ENCODE peak calls at places on chromosomes 13 and 19, in four cellular contexts. R is nephron progenitor cell, S is astrocyte of the spinal cord, X is lower leg skin. Y is an unnamed sample.

GRCh38 chr13:34913040-34913439 is 29.0 kb upstream of the NBEA start:
- DNase-seq in S (peak; percentile 1), X (no peak), R (peak; percentile 53), Y (no peak)

GRCh38 chr13:98910501-98910951 is 67.3 kb downstream of the DOCK9 start:
- DNase-seq in S (peak; percentile 56), R (no peak), X (no peak), Y (no peak)

GRCh38 chr19:11091343-11092153 is 2.3 kb downstream of the LDLR start:
- DNase-seq in X (peak; percentile 94), S (peak; percentile 94), R (no peak), Y (peak; percentile 98)

GRCh38 chr19:13931582-13932378 is 6.4 kb downstream of the PODNL1 start:
- DNase-seq in R (no peak), S (no peak), X (no peak), Y (no peak)

GRCh38 chr13:23790591-23791170 is 98.5 kb downstream of the MIPEP start:
- DNase-seq in X (no peak), R (no peak), S (peak; percentile 95), Y (peak; percentile 84)

GRCh38 chr13:43154839-43155238 is 131.5 kb downstream of the DNAJC15 start:
- DNase-seq in R (no peak), S (no peak), X (peak; percentile 53), Y (no peak)

GRCh38 chr19:4713384-4713951 is 10.2 kb downstream of the DPP9 start:
- DNase-seq in S (peak; percentile 98), R (no peak), X (peak; percentile 96), Y (peak; percentile 79)

GRCh38 chr19:55372316-55373081 is 2.2 kb upstream of the IL11 start:
- DNase-seq in S (peak; percentile 70), X (no peak), R (no peak), Y (no peak)

GRCh38 chr13:46490129-46490528 is 62.8 kb upstream of the LRCH1 start:
- DNase-seq in R (no peak), S (no peak), X (no peak), Y (no peak)

DNA sequence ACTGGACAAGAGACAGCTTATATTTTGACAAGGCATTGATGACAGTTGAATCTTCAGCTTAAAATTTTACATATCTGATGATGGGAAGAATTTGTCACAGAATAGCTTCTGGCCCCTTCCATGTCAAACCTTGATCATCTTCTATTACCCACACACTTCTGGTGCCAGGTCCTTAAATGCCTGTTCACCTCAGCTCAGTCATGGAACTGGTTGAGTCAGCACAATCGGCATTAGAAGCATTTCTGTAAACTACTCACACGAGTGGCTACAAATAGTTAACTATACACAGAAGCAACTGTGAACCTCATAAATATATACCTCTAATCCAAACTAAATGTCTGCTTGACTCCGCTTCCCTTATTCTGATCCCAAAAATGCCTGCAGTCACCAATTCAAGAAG is 161.2 kb downstream of the FOXO1 start:
- DNase-seq in X (no peak), S (peak; percentile 25), R (no peak), Y (no peak)
- TF ChIP-seq CTCF in X (no peak), S (no peak), R (no peak), Y (no peak)

DNA sequence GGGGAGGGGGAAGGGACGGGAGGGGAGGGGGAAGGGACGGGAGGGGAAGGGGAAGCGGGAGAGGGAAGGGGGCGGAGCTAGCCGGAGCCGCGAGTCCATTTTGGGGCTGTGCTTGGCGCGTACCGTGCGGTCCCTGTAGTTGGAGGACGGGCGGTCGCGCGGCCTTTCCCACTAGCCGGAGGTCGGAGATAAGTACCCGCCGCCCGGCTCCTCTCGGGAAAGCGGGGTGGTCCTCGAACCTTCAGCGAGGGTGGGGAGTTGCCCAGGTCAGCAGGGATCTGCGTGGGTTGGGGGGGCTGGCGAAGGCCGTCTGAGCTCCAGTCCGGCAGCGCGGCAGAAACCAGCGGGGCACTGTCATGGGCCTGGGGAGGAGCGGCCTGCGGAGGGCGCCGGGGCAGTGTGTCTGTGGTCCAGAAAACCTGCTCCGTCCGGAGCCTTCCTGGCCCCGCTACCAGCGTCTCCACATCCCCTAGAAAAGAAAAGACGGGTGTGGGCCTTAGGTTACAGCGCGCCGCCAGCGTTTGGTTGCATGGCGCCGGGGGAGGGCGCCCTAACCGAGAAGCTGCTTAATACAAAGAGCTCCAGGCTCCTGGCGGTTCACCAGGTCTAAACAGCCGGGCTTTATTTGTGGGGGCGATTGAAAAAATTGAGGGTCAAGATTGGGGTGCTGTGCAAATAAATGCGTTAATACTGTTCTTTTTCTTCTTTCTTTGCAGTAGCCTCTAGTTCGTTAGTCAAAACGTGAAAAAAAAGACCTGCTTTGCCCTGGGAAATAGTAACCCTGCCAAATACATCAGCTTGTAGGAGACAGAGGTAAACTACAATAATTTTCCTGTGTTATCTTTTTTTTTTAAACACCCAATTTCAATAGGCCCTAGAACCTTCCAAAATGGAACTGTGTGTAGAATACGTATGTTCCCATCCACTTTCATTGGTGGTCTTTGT is at the start of gene TRIM13:
- DNase-seq in S (peak; percentile 95), X (peak; percentile 98), R (peak; percentile 88), Y (peak; percentile 80)
- TF ChIP-seq CTCF in S (peak; percentile 87), X (no peak), R (peak; percentile 57), Y (peak; percentile 84)

DNA sequence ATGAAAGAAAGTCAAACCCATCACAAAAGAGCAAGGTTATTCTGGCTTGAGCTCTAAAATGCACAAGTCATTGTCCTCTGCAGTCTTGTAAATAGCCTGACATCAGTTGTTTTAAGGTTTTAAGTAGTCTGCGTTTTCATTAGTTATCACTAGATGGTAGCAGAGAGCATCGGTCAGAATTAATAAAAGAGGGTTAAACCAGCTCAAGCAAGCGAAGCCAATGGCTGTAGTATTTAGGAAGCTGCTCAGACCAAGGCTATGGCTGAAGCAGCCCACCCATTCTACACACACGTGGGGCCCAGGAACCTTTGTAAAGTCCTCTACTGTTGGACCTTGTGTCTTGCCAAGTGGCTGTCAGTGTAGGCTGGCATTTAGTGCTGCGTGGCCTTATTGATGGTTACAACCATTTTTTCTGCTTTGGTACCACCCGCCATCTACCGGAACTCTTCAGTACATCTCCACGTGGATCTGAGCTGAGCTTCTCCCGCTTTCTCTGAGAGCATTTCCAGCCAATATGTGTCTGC is 13.3 kb upstream of the ZNF57 start:
- DNase-seq in X (no peak), R (no peak), S (peak; percentile 69), Y (peak; percentile 53)
- TF ChIP-seq CTCF in X (no peak), R (peak; percentile 63), S (peak; percentile 66), Y (peak; percentile 61)

GRCh38 chr19:5827891-5828660 is 11.4 kb downstream of the FUT6 start:
- DNase-seq in S (peak; percentile 93), X (peak; percentile 97), R (peak; percentile 98), Y (peak; percentile 70)

GRCh38 chr19:5824791-5825577 is 14.5 kb downstream of the FUT6 start:
- DNase-seq in S (no peak), X (no peak), R (no peak), Y (no peak)

GRCh38 chr19:5827342-5827890 is 12.1 kb downstream of the FUT6 start:
- DNase-seq in X (no peak), R (no peak), S (no peak), Y (no peak)

GRCh38 chr19:5828661-5829566 is 10.6 kb downstream of the FUT6 start:
- DNase-seq in X (no peak), S (no peak), R (peak; percentile 92), Y (no peak)

DNA sequence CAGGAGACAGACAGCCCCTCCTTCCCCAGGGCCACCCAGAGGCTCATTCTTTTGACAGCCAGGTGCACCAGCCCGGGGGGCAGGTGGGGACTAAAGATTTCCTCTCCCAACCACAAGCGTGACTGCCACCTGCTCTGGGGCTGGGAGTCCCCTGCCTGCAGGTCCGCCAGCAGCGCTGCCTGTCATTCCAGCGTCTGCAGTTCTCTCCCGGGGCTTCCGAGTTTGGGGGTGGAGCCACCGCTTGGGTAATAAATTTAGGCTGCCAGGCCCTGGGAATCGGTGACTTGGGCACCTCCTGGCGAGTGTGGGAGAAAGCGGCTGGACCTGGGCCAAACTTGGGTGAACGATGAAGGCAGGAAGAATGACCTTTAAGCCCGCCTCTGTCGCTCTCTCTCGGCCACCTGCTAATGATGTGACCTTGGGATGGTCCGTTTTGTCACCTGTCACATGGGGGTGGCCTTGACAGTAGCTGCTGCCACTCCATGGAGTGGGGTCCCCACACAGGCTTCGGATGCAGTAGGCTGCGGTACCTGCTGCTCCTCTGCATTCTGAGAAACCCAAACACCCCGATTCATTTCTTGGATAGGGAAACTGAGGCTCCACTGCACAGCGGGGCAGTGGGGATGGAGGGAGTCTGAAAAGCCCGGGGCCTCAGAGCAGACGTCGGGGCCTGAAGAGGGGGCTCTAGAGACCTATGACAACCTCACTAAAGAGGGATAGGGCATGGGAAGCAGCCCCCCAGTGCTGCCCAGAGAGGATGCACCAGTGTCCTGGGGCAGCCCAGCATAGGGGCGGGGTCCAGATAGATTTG is 12.8 kb downstream of the FUT6 start:
- DNase-seq in X (peak; percentile 90), S (no peak), R (peak; percentile 89), Y (no peak)
- TF ChIP-seq CTCF in X (peak; percentile 26), S (peak; percentile 7), R (peak; percentile 33), Y (peak; percentile 7)

GRCh38 chr13:21606781-21607180 is 2.8 kb upstream of the MICU2 start:
- DNase-seq in R (peak; percentile 4), S (no peak), X (no peak), Y (no peak)

GRCh38 chr13:21608961-21609360 is 5.0 kb upstream of the MICU2 start:
- DNase-seq in X (no peak), S (no peak), R (no peak), Y (no peak)

GRCh38 chr13:21606251-21606650 is 2.3 kb upstream of the MICU2 start:
- DNase-seq in X (no peak), R (no peak), S (no peak), Y (no peak)

GRCh38 chr13:21603531-21604448 is at the start of gene MICU2:
- DNase-seq in X (peak; percentile 98), S (peak; percentile 95), R (peak; percentile 90), Y (peak; percentile 78)
- TF ChIP-seq CTCF in X (peak; percentile 32), S (peak; percentile 11), R (no peak), Y (no peak)

Y was measured in astrocyte of the cerebellum.